ENCODE peak calls at places on chromosomes 3 and 15, in seven cellular contexts. B, Y, I, P, U, Q and O are unnamed samples.

GRCh38 chr3:67461667-67462142 is 192.7 kb downstream of the SUCLG2 start:
- DNase-seq in U (no peak), P (no peak), I (peak), B (no peak), Y (no peak), Q (no peak), O (no peak)

GRCh38 chr15:70023064-70023768 is 74.5 kb downstream of the TLE3 start:
- DNase-seq in U (peak), B (peak), Y (peak), Q (peak), P (peak), I (peak), O (peak)

GRCh38 chr3:48989126-48989795 is 780 bp upstream of the P4HTM start:
- DNase-seq in Y (no peak), U (no peak), Q (no peak), P (peak), B (no peak), I (no peak), O (no peak)

GRCh38 chr15:40906947-40907802 is 12.9 kb downstream of the VPS18 start:
- DNase-seq in B (no peak), Y (peak), Q (peak), U (peak), I (peak), P (no peak), O (no peak)

GRCh38 chr3:59772416-59773408 is 722.9 kb upstream of the CFAP20DC start:
- DNase-seq in I (no peak), B (no peak), U (no peak), P (no peak), Y (no peak), Q (no peak), O (no peak)

GRCh38 chr3:50264389-50264963 is 4.5 kb upstream of the SEMA3B start:
- DNase-seq in I (peak), Y (no peak), B (no peak), Q (peak), U (peak), P (no peak), O (no peak)

GRCh38 chr15:58457466-58457965 is 25.7 kb downstream of the LIPC start:
- DNase-seq in Q (no peak), P (peak), I (peak), Y (no peak), U (peak), B (peak), O (peak)

GRCh38 chr3:192011137-192011536 is 550.2 kb downstream of the PYDC2 start:
- DNase-seq in Q (no peak), B (no peak), U (peak), Y (no peak), I (no peak), P (no peak), O (no peak)

GRCh38 chr3:72550582-72551262 is 297.5 kb downstream of the SHQ1 start:
- DNase-seq in Q (no peak), Y (no peak), U (no peak), I (no peak), P (peak), B (no peak), O (no peak)

GRCh38 chr3:136042608-136043221 is 77.2 kb downstream of the PPP2R3A start:
- DNase-seq in I (peak), Y (no peak), B (peak), P (peak), Q (no peak), U (peak), O (peak)

GRCh38 chr3:128082545-128082944 is 30.3 kb downstream of the SEC61A1 start:
- DNase-seq in Q (no peak), Y (no peak), I (no peak), B (no peak), P (no peak), U (no peak), O (no peak)

GRCh38 chr15:90619468-90619867 is 89.7 kb downstream of the CRTC3 start:
- DNase-seq in Q (no peak), U (no peak), I (no peak), P (no peak), Y (no peak), B (no peak), O (no peak)

GRCh38 chr15:83657549-83657948 is 3.6 kb downstream of the ADAMTSL3 start:
- DNase-seq in Y (no peak), Q (no peak), I (no peak), P (no peak), B (no peak), U (no peak), O (no peak)

GRCh38 chr3:178436773-178437172 is 99.5 kb upstream of the KCNMB2 start:
- DNase-seq in P (peak), Y (no peak), U (peak), B (peak), I (no peak), Q (no peak), O (peak)

GRCh38 chr15:68620721-68621528 is 42.1 kb downstream of the CORO2B start:
- DNase-seq in U (peak), B (no peak), I (peak), Y (no peak), Q (peak), P (no peak), O (no peak)

GRCh38 chr3:192467230-192468186 is 259.8 kb downstream of the FGF12 start:
- DNase-seq in Q (peak), P (peak), U (peak), I (peak), B (no peak), Y (peak), O (peak)

GRCh38 chr15:58466566-58466965 is 34.8 kb downstream of the LIPC start:
- DNase-seq in Q (no peak), Y (no peak), U (no peak), P (no peak), B (no peak), I (no peak), O (no peak)

GRCh38 chr3:143239026-143239425 is 119.5 kb downstream of the CHST2 start:
- DNase-seq in P (no peak), I (no peak), Y (no peak), B (no peak), U (no peak), Q (no peak), O (no peak)

GRCh38 chr3:174907027-174907426 is 47.9 kb downstream of the NAALADL2 start:
- DNase-seq in U (no peak), B (no peak), Y (no peak), P (no peak), Q (no peak), I (no peak), O (no peak)

GRCh38 chr3:48507256-48508061 is 3.5 kb upstream of the SHISA5 start:
- DNase-seq in B (peak), Q (peak), U (peak), P (peak), I (peak), Y (peak), O (peak)

GRCh38 chr3:27279153-27279552 is 90.0 kb downstream of the NEK10 start:
- DNase-seq in P (no peak), Y (no peak), I (no peak), B (peak), Q (no peak), U (peak), O (peak)

GRCh38 chr3:53346514-53346913 is 829 bp downstream of the DCP1A start:
- DNase-seq in B (no peak), U (peak), I (peak), Y (no peak), Q (no peak), P (peak), O (peak)

GRCh38 chr3:141192345-141192744 is 39.3 kb upstream of the PXYLP1 start:
- DNase-seq in I (peak), Y (peak), Q (peak), B (peak), P (peak), U (peak), O (peak)

GRCh38 chr3:38127611-38128302 is 9.2 kb downstream of the ACAA1 start:
- DNase-seq in P (no peak), I (no peak), U (no peak), Q (peak), B (peak), Y (no peak), O (no peak)

GRCh38 chr3:77931272-77932009 is 891.5 kb downstream of the ROBO2 start:
- DNase-seq in P (no peak), U (no peak), I (no peak), Y (no peak), Q (no peak), B (no peak), O (no peak)

GRCh38 chr3:179943097-179943880 is 93.4 kb downstream of the PEX5L start:
- DNase-seq in P (no peak), B (no peak), Q (no peak), I (no peak), U (no peak), Y (no peak), O (no peak)

GRCh38 chr3:122415104-122415744 is 638 bp downstream of the WDR5B start:
- DNase-seq in I (peak), Y (peak), U (peak), P (peak), B (no peak), Q (peak), O (no peak)

GRCh38 chr15:67509918-67510317 is 11.0 kb upstream of the C15orf61 start:
- DNase-seq in I (no peak), B (peak), P (no peak), U (no peak), Q (no peak), Y (no peak), O (peak)

GRCh38 chr3:184710870-184711365 is 946 bp downstream of the MAGEF1 start:
- DNase-seq in B (peak), U (peak), Q (peak), P (peak), I (no peak), Y (no peak), O (no peak)

GRCh38 chr3:146026547-146026946 is 134.4 kb downstream of the PLOD2 start:
- DNase-seq in I (no peak), U (no peak), Y (no peak), P (no peak), Q (no peak), B (no peak), O (no peak)

GRCh38 chr3:159616234-159616825 is 372.3 kb upstream of the IL12A start:
- DNase-seq in Q (peak), P (no peak), B (no peak), U (peak), Y (no peak), I (peak), O (no peak)

GRCh38 chr15:99096894-99097426 is 7.9 kb upstream of the SYNM start:
- DNase-seq in Y (no peak), U (no peak), I (no peak), P (no peak), Q (no peak), B (no peak), O (no peak)

GRCh38 chr3:81666502-81667121 is 94.8 kb downstream of the GBE1 start:
- DNase-seq in B (peak), Q (no peak), P (peak), Y (no peak), U (peak), I (no peak), O (peak)

GRCh38 chr3:155088705-155089380 is 8.7 kb downstream of the MME start:
- DNase-seq in U (no peak), P (no peak), Y (no peak), I (no peak), B (no peak), Q (no peak), O (no peak)

GRCh38 chr3:41652931-41653330 is 309.0 kb downstream of the ULK4 start:
- DNase-seq in B (no peak), Y (no peak), U (no peak), Q (no peak), P (no peak), I (peak), O (no peak)

GRCh38 chr3:67790043-67790442 is 135.6 kb upstream of the SUCLG2 start:
- DNase-seq in Q (no peak), U (peak), B (peak), I (peak), Y (peak), P (peak), O (peak)

GRCh38 chr15:68403161-68403941 is 28.6 kb downstream of the ITGA11 start:
- DNase-seq in B (no peak), I (no peak), P (no peak), Y (no peak), Q (no peak), U (no peak), O (no peak)